ENCODE peak calls at places on chromosomes 2 and 18, in nine cellular contexts. One of them, this sample, is unnamed. For H3K36me3, the result is how much of the 10 kb centered on the place peaks cover.

GRCh38 chr2:104854507-104855173 is 725 bp downstream of the POU3F3 start:
- DNase-seq in cardiac muscle cell: no peak
- DNase-seq in sigmoid colon: no peak
- DNase-seq in mucosa of descending colon: no peak
- DNase-seq in GM23338: peak
- DNase-seq in vagina: no peak
- DNase-seq in endodermal cell: peak
- DNase-seq in fibroblast of lung: peak
- DNase-seq in aorta: no peak
- DNase-seq in this sample: no peak

GRCh38 chr18:69948919-69949537 is 1.4 kb upstream of the CD226 start:
- DNase-seq in cardiac muscle cell: peak
- DNase-seq in sigmoid colon: peak
- DNase-seq in mucosa of descending colon: no peak
- DNase-seq in GM23338: peak
- DNase-seq in vagina: no peak
- DNase-seq in endodermal cell: peak
- DNase-seq in fibroblast of lung: peak
- DNase-seq in aorta: peak
- DNase-seq in this sample: peak

GRCh38 chr2:12317853-12318426 is 398.8 kb upstream of the TRIB2 start:
- DNase-seq in cardiac muscle cell: peak
- DNase-seq in sigmoid colon: no peak
- DNase-seq in mucosa of descending colon: no peak
- DNase-seq in GM23338: no peak
- DNase-seq in vagina: no peak
- DNase-seq in endodermal cell: no peak
- DNase-seq in fibroblast of lung: peak
- DNase-seq in aorta: no peak
- DNase-seq in this sample: no peak

GRCh38 chr2:166411473-166412230 is 35.9 kb upstream of the SCN9A start:
- DNase-seq in cardiac muscle cell: peak
- DNase-seq in sigmoid colon: no peak
- DNase-seq in mucosa of descending colon: no peak
- DNase-seq in GM23338: no peak
- DNase-seq in vagina: no peak
- DNase-seq in endodermal cell: no peak
- DNase-seq in fibroblast of lung: peak
- DNase-seq in aorta: no peak
- DNase-seq in this sample: no peak

GRCh38 chr18:75215663-75216062 is 5.1 kb downstream of the TSHZ1 start:
- DNase-seq in cardiac muscle cell: no peak
- DNase-seq in sigmoid colon: no peak
- DNase-seq in mucosa of descending colon: no peak
- DNase-seq in GM23338: no peak
- DNase-seq in vagina: no peak
- DNase-seq in endodermal cell: no peak
- DNase-seq in fibroblast of lung: no peak
- DNase-seq in aorta: no peak
- DNase-seq in this sample: no peak

GRCh38 chr2:56287508-56287907 is 103.7 kb downstream of the CCDC85A start:
- DNase-seq in cardiac muscle cell: no peak
- DNase-seq in sigmoid colon: no peak
- DNase-seq in mucosa of descending colon: no peak
- DNase-seq in GM23338: no peak
- DNase-seq in vagina: no peak
- DNase-seq in endodermal cell: no peak
- DNase-seq in fibroblast of lung: no peak
- DNase-seq in aorta: no peak
- DNase-seq in this sample: no peak

GRCh38 chr2:55111570-55112228 is 61.4 kb upstream of the RTN4 start:
- DNase-seq in cardiac muscle cell: peak
- DNase-seq in sigmoid colon: peak
- DNase-seq in mucosa of descending colon: peak
- DNase-seq in GM23338: peak
- DNase-seq in vagina: no peak
- DNase-seq in endodermal cell: peak
- DNase-seq in fibroblast of lung: peak
- DNase-seq in aorta: peak
- DNase-seq in this sample: peak

GRCh38 chr2:225416616-225417367 is 17.3 kb downstream of the NYAP2 start:
- DNase-seq in cardiac muscle cell: no peak
- DNase-seq in sigmoid colon: no peak
- DNase-seq in mucosa of descending colon: no peak
- DNase-seq in GM23338: no peak
- DNase-seq in vagina: no peak
- DNase-seq in endodermal cell: no peak
- DNase-seq in fibroblast of lung: no peak
- DNase-seq in aorta: no peak
- DNase-seq in this sample: no peak

GRCh38 chr18:68494802-68495560 is 219.9 kb downstream of the TMX3 start:
- DNase-seq in cardiac muscle cell: peak
- DNase-seq in sigmoid colon: no peak
- DNase-seq in mucosa of descending colon: no peak
- DNase-seq in GM23338: peak
- DNase-seq in vagina: no peak
- DNase-seq in endodermal cell: no peak
- DNase-seq in fibroblast of lung: peak
- DNase-seq in aorta: no peak
- DNase-seq in this sample: no peak

GRCh38 chr2:31249009-31249690 is 15.2 kb downstream of the EHD3 start:
- DNase-seq in cardiac muscle cell: no peak
- DNase-seq in sigmoid colon: no peak
- DNase-seq in mucosa of descending colon: no peak
- DNase-seq in GM23338: no peak
- DNase-seq in vagina: no peak
- DNase-seq in endodermal cell: peak
- DNase-seq in fibroblast of lung: no peak
- DNase-seq in aorta: no peak
- DNase-seq in this sample: no peak

DNA sequence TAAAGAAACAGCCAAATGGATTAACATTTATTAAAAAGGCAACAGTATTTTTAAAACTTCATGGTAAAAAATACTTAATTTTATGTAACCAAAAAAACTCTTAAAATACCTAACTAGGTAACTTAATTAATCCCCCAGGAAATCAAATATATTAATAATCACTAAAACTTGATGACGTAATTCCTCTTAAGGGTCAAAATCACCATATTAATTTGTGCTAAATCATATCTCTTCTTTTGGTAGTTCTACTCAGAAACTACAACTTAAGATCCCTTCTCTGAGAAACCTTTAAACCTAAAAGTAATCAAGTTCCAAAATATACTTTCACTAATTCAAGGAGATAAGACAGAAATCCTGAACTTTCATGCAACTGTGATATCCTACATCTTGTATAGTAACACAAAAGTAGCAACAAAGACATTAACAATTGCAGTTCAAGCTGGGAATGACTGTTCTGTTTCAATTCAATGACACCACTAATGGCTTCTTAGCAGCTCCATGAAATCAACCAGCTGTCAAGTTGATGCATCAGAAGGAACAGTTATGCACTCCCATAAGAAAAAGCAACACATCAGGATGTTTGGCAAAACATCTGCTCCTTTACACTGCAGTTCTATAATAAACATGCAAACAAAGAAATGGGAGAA is 4.0 kb downstream of the BAZ2B start:
- DNase-seq in cardiac muscle cell: peak
- DNase-seq in sigmoid colon: no peak
- DNase-seq in mucosa of descending colon: no peak
- DNase-seq in GM23338: peak
- DNase-seq in vagina: no peak
- DNase-seq in endodermal cell: no peak
- DNase-seq in fibroblast of lung: peak
- DNase-seq in aorta: no peak
- DNase-seq in this sample: no peak
- H3K4me3 ChIP-seq in cardiac muscle cell: peak
- H3K4me3 ChIP-seq in sigmoid colon: peak
- H3K4me3 ChIP-seq in mucosa of descending colon: no peak
- H3K4me3 ChIP-seq in GM23338: peak
- H3K4me3 ChIP-seq in vagina: peak
- H3K4me3 ChIP-seq in endodermal cell: peak
- H3K4me3 ChIP-seq in fibroblast of lung: peak
- H3K4me3 ChIP-seq in aorta: no peak
- H3K4me3 ChIP-seq in this sample: peak

DNA sequence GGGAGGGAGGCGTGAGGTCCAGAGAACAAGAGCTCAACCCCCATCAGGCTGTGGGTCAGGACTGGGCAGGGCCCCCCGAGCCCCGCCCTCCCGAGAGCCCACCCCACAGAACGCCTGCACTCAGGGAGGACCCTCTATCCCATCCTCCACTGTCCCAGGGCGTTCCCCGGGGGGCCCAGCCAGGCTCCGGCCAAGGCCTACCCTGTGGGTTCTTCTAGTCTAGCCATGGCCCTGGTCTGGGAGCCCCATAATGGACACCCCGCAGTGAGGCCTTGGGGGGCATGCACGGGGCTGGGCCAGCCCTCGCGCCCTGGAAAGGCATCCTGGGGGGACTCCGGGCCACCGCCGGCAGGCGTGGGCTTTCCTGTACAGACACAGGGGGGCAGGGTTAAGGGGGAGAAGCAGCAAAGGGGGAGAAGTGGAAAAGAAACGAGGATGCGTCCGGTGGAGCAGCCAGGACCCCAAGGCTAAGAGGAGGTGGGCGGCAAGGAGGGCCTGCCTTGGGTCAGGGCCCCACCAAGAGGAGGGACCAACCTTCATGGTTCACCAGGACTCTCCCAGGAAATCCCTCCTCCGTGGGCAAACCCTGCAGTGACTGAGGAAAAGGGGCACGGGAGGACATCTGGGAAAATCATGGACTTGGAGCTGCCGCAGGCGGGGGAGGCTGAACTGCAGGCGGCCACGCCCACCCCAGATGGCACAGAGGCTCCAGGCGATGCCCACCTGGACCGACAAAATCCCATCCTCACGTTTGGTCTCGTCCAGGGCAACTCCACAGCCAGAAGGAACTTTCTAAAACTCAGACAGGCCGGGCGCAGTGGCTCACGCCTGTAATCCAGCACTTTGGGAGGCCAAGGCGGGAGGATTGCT is 2.7 kb upstream of the CROCC2 start:
- DNase-seq in cardiac muscle cell: no peak
- DNase-seq in sigmoid colon: no peak
- DNase-seq in mucosa of descending colon: peak
- DNase-seq in GM23338: no peak
- DNase-seq in vagina: no peak
- DNase-seq in endodermal cell: no peak
- DNase-seq in fibroblast of lung: no peak
- DNase-seq in aorta: peak
- DNase-seq in this sample: no peak
- H3K36me3 ChIP-seq in cardiac muscle cell: under half
- H3K36me3 ChIP-seq in sigmoid colon: under half
- H3K36me3 ChIP-seq in mucosa of descending colon: under half
- H3K36me3 ChIP-seq in GM23338: under half
- H3K36me3 ChIP-seq in vagina: under half
- H3K36me3 ChIP-seq in endodermal cell: under half
- H3K36me3 ChIP-seq in fibroblast of lung: under half
- H3K36me3 ChIP-seq in aorta: under half
- H3K36me3 ChIP-seq in this sample: under half

GRCh38 chr2:164763431-164763830 is 78.2 kb downstream of the COBLL1 start:
- DNase-seq in cardiac muscle cell: no peak
- DNase-seq in sigmoid colon: no peak
- DNase-seq in mucosa of descending colon: no peak
- DNase-seq in GM23338: no peak
- DNase-seq in vagina: no peak
- DNase-seq in endodermal cell: no peak
- DNase-seq in fibroblast of lung: no peak
- DNase-seq in aorta: no peak
- DNase-seq in this sample: no peak

GRCh38 chr2:164754157-164755093 is 87.2 kb downstream of the COBLL1 start:
- DNase-seq in cardiac muscle cell: no peak
- DNase-seq in sigmoid colon: no peak
- DNase-seq in mucosa of descending colon: no peak
- DNase-seq in GM23338: no peak
- DNase-seq in vagina: no peak
- DNase-seq in endodermal cell: no peak
- DNase-seq in fibroblast of lung: no peak
- DNase-seq in aorta: no peak
- DNase-seq in this sample: no peak

GRCh38 chr2:164761737-164762460 is 79.7 kb downstream of the COBLL1 start:
- DNase-seq in cardiac muscle cell: no peak
- DNase-seq in sigmoid colon: no peak
- DNase-seq in mucosa of descending colon: no peak
- DNase-seq in GM23338: no peak
- DNase-seq in vagina: no peak
- DNase-seq in endodermal cell: no peak
- DNase-seq in fibroblast of lung: no peak
- DNase-seq in aorta: no peak
- DNase-seq in this sample: no peak

GRCh38 chr2:164756773-164757172 is 84.8 kb downstream of the COBLL1 start:
- DNase-seq in cardiac muscle cell: no peak
- DNase-seq in sigmoid colon: no peak
- DNase-seq in mucosa of descending colon: no peak
- DNase-seq in GM23338: no peak
- DNase-seq in vagina: no peak
- DNase-seq in endodermal cell: no peak
- DNase-seq in fibroblast of lung: no peak
- DNase-seq in aorta: no peak
- DNase-seq in this sample: no peak

DNA sequence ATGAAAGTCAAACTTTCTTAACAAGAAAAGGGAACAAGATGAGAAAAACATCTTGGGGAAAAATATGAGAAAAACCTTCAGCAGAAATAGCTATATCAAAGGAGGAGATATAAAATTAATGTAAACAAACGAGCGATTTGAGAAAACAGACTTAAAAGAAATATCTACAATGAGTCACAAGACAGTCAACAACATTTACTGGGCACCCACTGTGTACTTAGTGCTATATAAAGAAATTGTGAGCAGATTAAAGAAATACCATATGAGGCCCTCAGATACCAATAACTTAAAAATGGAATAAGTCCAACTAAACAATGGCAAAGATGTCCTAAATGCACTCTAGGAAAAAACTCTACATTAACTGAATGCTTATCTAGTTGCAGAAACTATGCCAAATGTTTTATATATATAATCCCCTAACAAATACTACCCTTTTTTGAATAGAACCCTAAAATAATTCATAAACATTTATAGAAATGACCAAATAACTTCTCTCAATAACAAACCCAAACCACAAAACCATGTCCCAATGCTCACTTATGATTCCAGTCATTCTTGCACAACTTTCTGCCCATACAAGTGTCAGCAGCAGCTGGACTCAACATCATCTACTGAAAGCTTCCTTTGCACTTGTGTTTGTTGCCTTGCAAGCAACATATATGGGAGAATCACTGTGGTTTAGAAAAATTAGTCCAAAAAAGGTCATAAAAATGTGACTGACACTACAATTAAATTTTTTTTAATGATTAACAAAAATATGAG is 83.5 kb downstream of the COBLL1 start:
- DNase-seq in cardiac muscle cell: peak
- DNase-seq in sigmoid colon: no peak
- DNase-seq in mucosa of descending colon: no peak
- DNase-seq in GM23338: no peak
- DNase-seq in vagina: no peak
- DNase-seq in endodermal cell: no peak
- DNase-seq in fibroblast of lung: peak
- DNase-seq in aorta: no peak
- DNase-seq in this sample: no peak
- H3K4me3 ChIP-seq in cardiac muscle cell: no peak
- H3K4me3 ChIP-seq in sigmoid colon: no peak
- H3K4me3 ChIP-seq in mucosa of descending colon: no peak
- H3K4me3 ChIP-seq in GM23338: no peak
- H3K4me3 ChIP-seq in vagina: no peak
- H3K4me3 ChIP-seq in endodermal cell: no peak
- H3K4me3 ChIP-seq in fibroblast of lung: no peak
- H3K4me3 ChIP-seq in aorta: no peak
- H3K4me3 ChIP-seq in this sample: no peak

GRCh38 chr2:69539549-69539908 is 102.3 kb upstream of the NFU1 start:
- DNase-seq in cardiac muscle cell: no peak
- DNase-seq in sigmoid colon: no peak
- DNase-seq in mucosa of descending colon: no peak
- DNase-seq in GM23338: no peak
- DNase-seq in vagina: no peak
- DNase-seq in endodermal cell: no peak
- DNase-seq in fibroblast of lung: no peak
- DNase-seq in aorta: no peak
- DNase-seq in this sample: no peak
- H3K36me3 ChIP-seq in cardiac muscle cell: under half
- H3K36me3 ChIP-seq in sigmoid colon: under half
- H3K36me3 ChIP-seq in mucosa of descending colon: under half
- H3K36me3 ChIP-seq in GM23338: under half
- H3K36me3 ChIP-seq in vagina: under half
- H3K36me3 ChIP-seq in endodermal cell: under half
- H3K36me3 ChIP-seq in fibroblast of lung: under half
- H3K36me3 ChIP-seq in aorta: under half
- H3K36me3 ChIP-seq in this sample: under half

This sample was measured in right atrium auricular region.